ENCODE peak calls at places on chromosomes 7 and 10, in ten cellular contexts. B, E, W, T, V, F, L, J, C and Z are unnamed samples.

GRCh38 chr7:17376595-17376994 is 78.1 kb downstream of the AHR start:
- DNase-seq in T (no peak), B (no peak), C (no peak), L (no peak), V (no peak), E (no peak), W (no peak), J (no peak), F (no peak), Z (no peak)

GRCh38 chr10:93512565-93512964 is 16.2 kb downstream of the CEP55 start:
- DNase-seq in B (no peak), F (no peak), V (no peak), L (no peak), W (peak), E (no peak), J (no peak), C (no peak), T (no peak), Z (no peak)

GRCh38 chr7:53684693-53685092 is 649.3 kb downstream of the POM121L12 start:
- DNase-seq in J (no peak), V (no peak), T (no peak), W (no peak), F (no peak), B (no peak), L (no peak), C (no peak), E (no peak), Z (no peak)

GRCh38 chr10:12154516-12154915 is 25.0 kb downstream of the SEC61A2 start:
- DNase-seq in T (no peak), V (no peak), W (no peak), L (no peak), E (no peak), J (no peak), C (no peak), F (no peak), B (no peak), Z (no peak)

GRCh38 chr10:26781797-26782196 is 79.0 kb downstream of the ABI1 start:
- DNase-seq in L (no peak), W (peak), E (no peak), B (no peak), F (no peak), V (no peak), J (no peak), C (no peak), T (no peak), Z (no peak)

GRCh38 chr7:88169717-88170320 is 50.0 kb downstream of the SRI start:
- DNase-seq in F (peak), J (no peak), V (no peak), E (no peak), B (no peak), L (no peak), W (peak), C (no peak), T (no peak), Z (no peak)

GRCh38 chr7:2710256-2710655 is 22.3 kb downstream of the AMZ1 start:
- DNase-seq in F (no peak), L (no peak), J (no peak), V (no peak), E (no peak), T (no peak), B (no peak), W (no peak), C (no peak), Z (no peak)

GRCh38 chr10:84194424-84195043 is at the start of gene CDHR1:
- DNase-seq in F (peak), B (no peak), V (no peak), E (no peak), J (no peak), C (peak), T (no peak), L (no peak), W (no peak), Z (no peak)

GRCh38 chr7:150368884-150369739 is 490 bp downstream of the REPIN1 start:
- DNase-seq in F (peak), E (no peak), C (peak), T (peak), L (peak), J (no peak), B (no peak), V (peak), W (peak), Z (peak)

GRCh38 chr7:30238721-30239441 is 45.5 kb upstream of the ZNRF2 start:
- DNase-seq in E (peak), W (no peak), T (no peak), J (no peak), C (peak), F (no peak), V (no peak), L (no peak), B (no peak), Z (peak)

GRCh38 chr7:23205861-23206510 is 24.1 kb downstream of the NUP42 start:
- DNase-seq in F (no peak), T (peak), J (no peak), B (no peak), W (no peak), V (peak), C (no peak), E (no peak), L (no peak), Z (no peak)

GRCh38 chr7:114765331-114766125 is 156.4 kb upstream of the MDFIC start:
- DNase-seq in B (no peak), J (no peak), L (no peak), C (no peak), T (no peak), W (peak), V (no peak), F (no peak), E (no peak), Z (no peak)

GRCh38 chr10:59276928-59277327 is 85.4 kb downstream of the FAM13C start:
- DNase-seq in C (no peak), T (no peak), B (no peak), E (no peak), W (no peak), F (no peak), L (no peak), V (no peak), J (no peak), Z (no peak)

DNA sequence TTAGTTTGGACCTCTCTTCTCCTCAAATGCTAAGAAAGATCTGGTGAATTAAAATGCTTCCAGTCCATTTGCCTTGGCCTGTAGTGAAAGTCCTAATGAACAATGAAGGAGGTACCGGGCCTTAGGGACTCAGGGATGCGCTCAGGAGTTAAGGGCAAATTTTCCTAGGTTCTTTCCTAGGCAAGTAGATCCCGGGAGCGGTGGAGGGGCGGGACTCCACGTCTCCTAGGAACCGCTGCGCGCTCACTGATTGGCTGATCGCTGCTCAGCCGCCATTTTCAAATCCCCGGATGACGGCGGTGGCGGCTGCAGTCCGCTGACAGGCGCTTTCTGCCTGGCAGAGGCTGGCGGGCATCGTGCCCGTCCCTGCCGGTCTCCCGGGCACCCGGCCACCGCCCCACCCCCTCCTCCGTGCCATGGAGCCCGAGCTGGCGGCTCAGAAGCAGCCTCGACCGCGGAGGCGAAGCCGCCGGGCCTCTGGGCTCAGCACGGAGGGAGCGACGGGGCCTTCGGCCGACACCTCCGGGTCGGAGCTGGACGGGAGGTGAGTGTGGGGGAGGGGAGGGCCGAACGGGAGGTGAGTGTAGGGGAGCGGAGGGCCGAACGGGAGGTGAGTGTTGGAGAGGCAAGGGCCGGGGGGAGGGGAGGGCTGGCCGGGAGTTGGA is at the start of gene NET1:
- DNase-seq in J (peak), F (peak), L (peak), B (peak), C (peak), E (peak), V (peak), W (peak), T (peak), Z (peak)
- TF ChIP-seq POLR2A in J (no peak), F (peak), L (no peak), B (no peak), C (peak), E (no peak), V (no peak), W (no peak), T (no peak), Z (peak)

DNA sequence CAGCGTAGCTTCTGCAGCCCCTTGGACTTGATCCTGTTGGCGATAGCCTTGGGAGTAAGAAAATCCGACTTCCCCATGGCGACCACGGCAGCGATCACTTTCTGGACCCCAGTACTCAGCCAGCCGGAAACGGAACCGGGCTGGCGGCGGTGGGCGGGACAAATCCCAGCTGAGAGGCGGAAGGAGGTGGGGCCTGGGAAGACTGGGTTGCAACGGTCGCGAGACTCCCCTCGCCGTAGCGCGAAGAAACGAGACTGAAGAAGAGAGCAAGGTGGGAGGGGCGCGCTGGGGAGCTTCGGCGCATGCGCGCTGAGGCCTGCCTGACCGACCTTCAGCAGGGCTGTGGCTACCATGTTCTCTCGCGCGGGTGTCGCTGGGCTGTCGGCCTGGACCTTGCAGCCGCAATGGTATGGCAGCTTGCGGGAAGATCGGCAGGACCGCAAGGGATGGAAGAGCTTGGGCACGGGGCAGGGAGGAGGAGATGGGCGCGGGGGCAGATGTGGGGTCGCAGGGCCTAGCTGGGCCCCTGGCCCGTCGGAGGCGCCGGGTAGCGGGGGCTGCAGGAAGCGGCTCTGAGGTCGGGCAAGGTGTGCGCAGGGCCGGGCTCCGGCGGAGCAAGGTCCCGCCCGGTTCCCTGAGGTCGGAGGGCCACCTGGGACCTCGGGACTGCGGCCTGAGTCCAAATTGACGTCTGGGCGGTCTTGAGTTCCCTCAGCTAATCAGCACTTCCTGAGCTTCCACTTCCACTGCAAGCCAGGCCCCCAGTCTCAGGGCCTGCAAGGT is at the start of the genes ATP5F1C and KIN:
- DNase-seq in E (peak), L (peak), B (peak), W (peak), J (peak), C (peak), F (peak), V (peak), T (peak), Z (peak)
- TF ChIP-seq POLR2A in E (peak), L (peak), B (peak), W (peak), J (peak), C (peak), F (peak), V (peak), T (peak), Z (peak)

GRCh38 chr7:155808551-155809331 is 3.5 kb downstream of the SHH start:
- DNase-seq in C (peak), E (no peak), J (no peak), W (no peak), V (no peak), B (no peak), T (peak), F (peak), L (no peak), Z (no peak)
- TF ChIP-seq POLR2A in C (no peak), E (no peak), J (no peak), W (no peak), V (no peak), B (no peak), T (no peak), F (no peak), L (no peak), Z (no peak)

GRCh38 chr7:892648-893593 is 16.6 kb downstream of the GET4 start:
- DNase-seq in J (no peak), C (no peak), F (no peak), T (peak), B (no peak), V (no peak), E (no peak), W (no peak), L (no peak), Z (no peak)
- TF ChIP-seq POLR2A in J (no peak), C (no peak), F (no peak), T (no peak), B (no peak), V (no peak), E (no peak), W (no peak), L (no peak), Z (no peak)

GRCh38 chr7:25121599-25121998 is 3.5 kb downstream of the CYCS start:
- DNase-seq in C (no peak), W (no peak), B (no peak), T (no peak), L (no peak), V (no peak), J (no peak), F (no peak), E (no peak), Z (no peak)

GRCh38 chr7:25119102-25119501 is 6.0 kb downstream of the CYCS start:
- DNase-seq in F (no peak), V (no peak), C (no peak), W (no peak), L (no peak), E (no peak), J (no peak), T (no peak), B (no peak), Z (no peak)

GRCh38 chr7:25117226-25118047 is 7.6 kb downstream of the CYCS start:
- DNase-seq in L (no peak), F (no peak), V (no peak), C (no peak), J (no peak), W (peak), E (no peak), T (no peak), B (no peak), Z (no peak)

GRCh38 chr7:25116621-25117020 is 8.4 kb downstream of the CYCS start:
- DNase-seq in T (no peak), W (peak), V (no peak), F (no peak), L (no peak), E (no peak), B (no peak), C (no peak), J (no peak), Z (no peak)

GRCh38 chr7:25118048-25118753 is 6.9 kb downstream of the CYCS start:
- DNase-seq in E (no peak), T (no peak), B (no peak), V (no peak), L (no peak), W (no peak), C (no peak), F (no peak), J (no peak), Z (no peak)
- TF ChIP-seq POLR2A in E (no peak), T (no peak), B (no peak), V (no peak), L (no peak), W (peak), C (no peak), F (no peak), J (no peak), Z (no peak)

GRCh38 chr7:24821045-24821853 is 64.0 kb upstream of the GSDME start:
- DNase-seq in J (peak), V (peak), L (no peak), C (peak), T (no peak), E (no peak), W (peak), B (peak), F (peak), Z (peak)
- TF ChIP-seq POLR2A in J (no peak), V (no peak), L (no peak), C (no peak), T (no peak), E (no peak), W (no peak), B (no peak), F (no peak), Z (no peak)

GRCh38 chr10:110843031-110843430 is 28.7 kb upstream of the PDCD4 start:
- DNase-seq in C (no peak), L (no peak), W (no peak), J (peak), B (no peak), T (no peak), F (peak), E (no peak), V (no peak), Z (no peak)
- TF ChIP-seq POLR2A in C (no peak), L (no peak), W (no peak), J (no peak), B (no peak), T (no peak), F (no peak), E (no peak), V (no peak), Z (no peak)

GRCh38 chr7:103074519-103075336 is at the start of the genes ARMC10 and FBXL13:
- DNase-seq in V (peak), L (peak), J (peak), F (peak), B (peak), T (peak), W (peak), E (peak), C (peak), Z (peak)
- TF ChIP-seq POLR2A in V (no peak), L (peak), J (no peak), F (peak), B (no peak), T (no peak), W (peak), E (peak), C (peak), Z (peak)

GRCh38 chr7:131074043-131074442 is 253.6 kb upstream of the MKLN1 start:
- DNase-seq in T (no peak), B (no peak), E (no peak), W (no peak), F (no peak), V (no peak), C (no peak), J (no peak), L (no peak), Z (no peak)

GRCh38 chr7:131072505-131073091 is 255.1 kb upstream of the MKLN1 start:
- DNase-seq in E (no peak), C (peak), B (no peak), V (no peak), W (peak), F (peak), J (no peak), L (no peak), T (no peak), Z (no peak)

GRCh38 chr7:131074585-131074984 is 253.1 kb upstream of the MKLN1 start:
- DNase-seq in L (no peak), E (no peak), F (no peak), W (no peak), C (no peak), V (no peak), T (no peak), B (no peak), J (no peak), Z (no peak)

GRCh38 chr7:131068604-131069021 is 259.1 kb upstream of the MKLN1 start:
- DNase-seq in T (no peak), B (no peak), F (no peak), C (no peak), E (no peak), J (no peak), L (no peak), W (peak), V (no peak), Z (no peak)

GRCh38 chr7:131071786-131072504 is 255.7 kb upstream of the MKLN1 start:
- DNase-seq in F (peak), L (peak), V (peak), J (no peak), C (peak), B (no peak), W (peak), E (no peak), T (no peak), Z (no peak)
- TF ChIP-seq POLR2A in F (no peak), L (no peak), V (no peak), J (no peak), C (peak), B (no peak), W (no peak), E (no peak), T (no peak), Z (no peak)

GRCh38 chr10:4170633-4171314 is 385.8 kb upstream of the KLF6 start:
- DNase-seq in B (no peak), W (no peak), V (no peak), J (no peak), F (no peak), T (no peak), C (no peak), E (no peak), L (no peak), Z (no peak)
- TF ChIP-seq POLR2A in B (no peak), W (no peak), V (no peak), J (no peak), F (no peak), T (no peak), C (no peak), E (no peak), L (no peak), Z (no peak)